ENCODE peak calls at places on chromosomes 13 and 19, in four cellular contexts. V, L, Z and H are unnamed samples.

GRCh38 chr13:100454876-100455275 is 133.7 kb downstream of the GGACT start:
- DNase-seq in V (no peak), L (no peak), Z (no peak), H (peak)

GRCh38 chr13:62643007-62643483 is 1227.4 kb upstream of the PCDH20 start:
- DNase-seq in V (peak), L (peak), Z (no peak), H (peak)

GRCh38 chr19:50551713-50552187 is 16.5 kb downstream of the LRRC4B start:
- DNase-seq in V (no peak), L (no peak), Z (peak), H (no peak)

GRCh38 chr13:36666482-36667264 is 7.1 kb upstream of the SERTM1 start:
- DNase-seq in V (no peak), L (no peak), Z (no peak), H (no peak)

GRCh38 chr19:18915639-18916038 is 3.5 kb downstream of the COPE start:
- DNase-seq in V (no peak), L (peak), Z (no peak), H (peak)

GRCh38 chr13:39565036-39565949 is 37.7 kb downstream of the LHFPL6 start:
- DNase-seq in V (peak), L (peak), Z (no peak), H (peak)

GRCh38 chr13:81540777-81541176 is 1199.9 kb upstream of the SPRY2 start:
- DNase-seq in V (no peak), L (peak), Z (no peak), H (no peak)

GRCh38 chr13:101556676-101557121 is 104.2 kb downstream of the ITGBL1 start:
- DNase-seq in V (no peak), L (no peak), Z (no peak), H (no peak)

GRCh38 chr19:47158879-47159509 is 28.4 kb downstream of the SAE1 start:
- DNase-seq in V (no peak), L (no peak), Z (no peak), H (no peak)

GRCh38 chr13:87893186-87893585 is 222.0 kb downstream of the SLITRK5 start:
- DNase-seq in V (no peak), L (no peak), Z (no peak), H (no peak)

GRCh38 chr13:111385182-111385857 is 64.9 kb downstream of the TEX29 start:
- DNase-seq in V (no peak), L (no peak), Z (no peak), H (no peak)

GRCh38 chr13:105471683-105472082 is 1063.8 kb downstream of the EFNB2 start:
- DNase-seq in V (no peak), L (no peak), Z (no peak), H (no peak)

GRCh38 chr19:7534531-7534980 is 961 bp upstream of the PNPLA6 start:
- DNase-seq in V (no peak), L (peak), Z (peak), H (no peak)

GRCh38 chr13:44857736-44858135 is 131.5 kb downstream of the NUFIP1 start:
- DNase-seq in V (no peak), L (no peak), Z (no peak), H (no peak)

GRCh38 chr13:44857061-44857460 is 132.2 kb downstream of the NUFIP1 start:
- DNase-seq in V (no peak), L (no peak), Z (no peak), H (no peak)

GRCh38 chr13:44853641-44854040 is 135.6 kb downstream of the NUFIP1 start:
- DNase-seq in V (no peak), L (peak), Z (no peak), H (no peak)

GRCh38 chr13:44855860-44856259 is 133.4 kb downstream of the NUFIP1 start:
- DNase-seq in V (no peak), L (no peak), Z (no peak), H (no peak)

DNA sequence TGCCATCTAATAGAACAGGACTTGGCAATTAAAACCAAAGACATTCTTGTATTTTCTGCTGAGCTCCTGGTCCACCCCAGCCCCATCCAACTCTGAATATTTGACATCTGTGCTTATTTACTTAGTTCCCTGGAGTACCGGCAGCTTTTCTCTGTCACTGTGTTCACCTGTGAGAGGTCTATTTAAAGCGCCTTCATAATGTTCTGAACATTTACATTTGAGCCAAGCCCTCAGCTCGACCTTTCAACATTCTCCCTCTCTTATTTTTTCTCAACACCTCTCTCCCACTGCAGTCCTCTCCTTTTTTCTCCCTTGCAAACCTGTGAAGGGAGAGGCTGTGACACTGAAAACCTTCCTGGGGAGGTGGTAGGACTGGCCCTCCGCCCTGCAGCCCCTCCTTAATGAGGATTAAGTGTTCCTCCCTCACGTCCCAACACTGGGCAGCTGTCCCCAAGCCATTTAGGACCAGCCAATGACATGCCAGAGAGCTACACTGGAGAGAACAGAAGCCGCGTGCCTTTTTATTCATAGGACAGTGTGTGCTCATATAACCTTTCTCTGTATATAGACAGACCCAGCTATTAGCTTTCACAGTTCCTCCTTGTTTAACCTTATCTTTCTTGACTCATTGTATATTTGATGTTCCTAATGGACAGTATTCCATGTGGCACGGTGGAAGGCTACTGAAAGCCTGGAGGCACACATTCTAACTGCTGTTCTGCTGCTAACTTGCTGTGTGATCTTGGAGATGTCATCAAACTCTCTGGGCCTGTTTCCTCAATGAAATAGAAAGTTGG is 134.8 kb downstream of the NUFIP1 start:
- DNase-seq in V (no peak), L (peak), Z (no peak), H (no peak)
- TF ChIP-seq TCF7L2 in V (no peak), L (no peak), Z (no peak), H (no peak)

GRCh38 chr13:67273001-67273400 is 42.9 kb upstream of the PCDH9 start:
- DNase-seq in V (no peak), L (no peak), Z (no peak), H (no peak)

GRCh38 chr13:67278230-67278629 is 48.1 kb upstream of the PCDH9 start:
- DNase-seq in V (no peak), L (no peak), Z (no peak), H (no peak)

GRCh38 chr13:67275351-67275989 is 45.3 kb upstream of the PCDH9 start:
- DNase-seq in V (no peak), L (no peak), Z (no peak), H (no peak)

GRCh38 chr13:67281476-67281875 is 51.3 kb upstream of the PCDH9 start:
- DNase-seq in V (no peak), L (no peak), Z (no peak), H (no peak)

GRCh38 chr13:67277581-67277980 is 47.4 kb upstream of the PCDH9 start:
- DNase-seq in V (no peak), L (no peak), Z (no peak), H (no peak)
- TF ChIP-seq TCF7L2 in V (no peak), L (no peak), Z (no peak), H (no peak)

GRCh38 chr19:6018786-6019185 is 40.8 kb upstream of the RANBP3 start:
- DNase-seq in V (no peak), L (no peak), Z (peak), H (no peak)

GRCh38 chr19:6014551-6015135 is 36.7 kb upstream of the RANBP3 start:
- DNase-seq in V (no peak), L (no peak), Z (no peak), H (no peak)

GRCh38 chr19:6017576-6017975 is 39.6 kb upstream of the RANBP3 start:
- DNase-seq in V (no peak), L (no peak), Z (no peak), H (no peak)

GRCh38 chr19:6012416-6013170 is 34.7 kb upstream of the RANBP3 start:
- DNase-seq in V (no peak), L (no peak), Z (no peak), H (no peak)

DNA sequence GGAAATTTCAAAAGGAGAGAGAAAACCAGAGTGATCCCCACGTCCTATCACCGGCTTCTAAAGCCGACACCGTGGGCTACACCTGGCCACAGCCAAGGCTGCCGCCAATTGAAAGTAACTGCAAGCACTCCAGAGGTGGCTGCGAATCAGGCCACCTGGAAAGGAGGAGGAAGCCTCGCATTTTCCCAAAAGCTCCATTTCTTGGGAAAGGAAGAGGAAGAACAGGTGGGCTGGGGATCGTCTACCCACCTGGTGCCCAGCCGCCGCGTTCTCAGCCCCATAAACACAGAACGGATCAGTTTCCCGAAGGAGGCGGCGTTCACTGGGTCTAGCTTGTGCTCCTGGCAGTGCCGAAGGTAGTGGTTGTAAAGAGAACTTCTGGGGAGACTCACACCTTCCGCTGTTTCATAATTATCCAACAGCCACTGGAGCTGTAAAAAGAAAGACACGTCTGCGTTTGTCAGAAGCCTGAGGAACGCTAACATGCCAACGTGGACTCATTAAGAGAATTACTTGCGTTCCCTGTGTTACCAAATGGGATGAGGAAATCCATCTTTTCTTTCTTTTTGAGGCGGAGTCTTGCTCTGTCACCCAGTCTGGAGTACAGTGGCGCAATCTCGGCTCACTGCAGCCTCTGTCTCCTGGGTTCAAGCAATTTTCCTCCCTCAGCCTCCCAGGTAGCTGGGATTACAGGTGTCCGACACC is 38.1 kb upstream of the RANBP3 start:
- DNase-seq in V (no peak), L (no peak), Z (no peak), H (no peak)
- TF ChIP-seq TCF7L2 in V (no peak), L (no peak), Z (no peak), H (no peak)

GRCh38 chr13:21777166-21777565 is 106.3 kb downstream of the FGF9 start:
- DNase-seq in V (no peak), L (no peak), Z (no peak), H (no peak)

DNA sequence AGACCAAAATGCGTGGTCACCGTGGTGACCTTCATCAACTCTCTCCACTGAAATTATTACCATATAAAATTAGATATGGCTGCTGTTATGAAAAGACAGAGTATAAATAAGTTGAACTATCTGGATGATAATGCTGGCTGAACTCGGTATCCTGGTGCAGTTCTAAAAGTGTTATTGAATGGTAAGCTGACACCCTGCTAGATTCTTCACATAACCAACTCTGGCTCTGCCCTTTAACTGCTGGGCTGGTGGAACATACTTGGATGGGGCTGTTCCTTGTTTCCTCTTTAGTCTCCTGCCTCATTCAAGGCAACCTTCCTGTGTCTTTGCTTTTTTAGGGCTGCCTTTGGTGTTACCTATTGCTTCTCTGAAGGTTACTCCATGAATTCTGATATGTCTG is 106.9 kb downstream of the FGF9 start:
- DNase-seq in V (no peak), L (no peak), Z (no peak), H (no peak)
- TF ChIP-seq TCF7L2 in V (no peak), L (no peak), Z (no peak), H (no peak)

GRCh38 chr13:95191821-95192220 is 109.4 kb downstream of the ABCC4 start:
- DNase-seq in V (peak), L (peak), Z (peak), H (peak)
- TF ChIP-seq TCF7L2 in V (no peak), L (no peak), Z (no peak), H (no peak)

GRCh38 chr13:78976696-78977095 is 317.7 kb upstream of the OBI1 start:
- DNase-seq in V (no peak), L (no peak), Z (no peak), H (no peak)
- TF ChIP-seq TCF7L2 in V (no peak), L (no peak), Z (no peak), H (no peak)